ENCODE peak calls at places on chromosomes 2 and 18, in six cellular contexts. One of them, this sample, is unnamed.

GRCh38 chr2:145018502-145018901 is 498.6 kb upstream of the ZEB2 start:
- DNase-seq in A549: peak
- DNase-seq in ovary: no peak
- DNase-seq in esophagus muscularis mucosa: no peak
- DNase-seq in gastrocnemius medialis: no peak
- DNase-seq in thyroid gland: no peak
- DNase-seq in this sample: no peak

GRCh38 chr18:2083691-2084090 is 487.6 kb downstream of the METTL4 start:
- DNase-seq in A549: peak
- DNase-seq in gastrocnemius medialis: no peak
- DNase-seq in thyroid gland: no peak
- DNase-seq in esophagus muscularis mucosa: no peak
- DNase-seq in ovary: no peak
- DNase-seq in this sample: no peak

GRCh38 chr2:8566155-8566670 is 115.6 kb upstream of the ID2 start:
- DNase-seq in gastrocnemius medialis: peak
- DNase-seq in ovary: peak
- DNase-seq in esophagus muscularis mucosa: no peak
- DNase-seq in A549: no peak
- DNase-seq in thyroid gland: no peak
- DNase-seq in this sample: no peak

GRCh38 chr2:42567806-42568429 is 514 bp upstream of the MTA3 start:
- DNase-seq in A549: no peak
- DNase-seq in thyroid gland: peak
- DNase-seq in esophagus muscularis mucosa: no peak
- DNase-seq in gastrocnemius medialis: peak
- DNase-seq in ovary: peak
- DNase-seq in this sample: peak

GRCh38 chr2:197163755-197164753 is 146.5 kb downstream of the ANKRD44 start:
- DNase-seq in thyroid gland: no peak
- DNase-seq in gastrocnemius medialis: no peak
- DNase-seq in A549: no peak
- DNase-seq in esophagus muscularis mucosa: no peak
- DNase-seq in ovary: peak
- DNase-seq in this sample: no peak

GRCh38 chr2:47177042-47177565 is 22.0 kb upstream of the STPG4 start:
- DNase-seq in esophagus muscularis mucosa: no peak
- DNase-seq in thyroid gland: no peak
- DNase-seq in ovary: no peak
- DNase-seq in A549: no peak
- DNase-seq in gastrocnemius medialis: no peak
- DNase-seq in this sample: no peak

GRCh38 chr2:46258937-46259781 is 38.0 kb upstream of the EPAS1 start:
- DNase-seq in esophagus muscularis mucosa: peak
- DNase-seq in thyroid gland: no peak
- DNase-seq in ovary: no peak
- DNase-seq in gastrocnemius medialis: no peak
- DNase-seq in A549: no peak
- DNase-seq in this sample: no peak

GRCh38 chr2:227870710-227871374 is 589 bp upstream of the DAW1 start:
- DNase-seq in A549: peak
- DNase-seq in esophagus muscularis mucosa: no peak
- DNase-seq in gastrocnemius medialis: no peak
- DNase-seq in thyroid gland: no peak
- DNase-seq in ovary: no peak
- DNase-seq in this sample: no peak

GRCh38 chr18:8051388-8051787 is 484.3 kb downstream of the PTPRM start:
- DNase-seq in thyroid gland: no peak
- DNase-seq in gastrocnemius medialis: no peak
- DNase-seq in ovary: no peak
- DNase-seq in esophagus muscularis mucosa: no peak
- DNase-seq in A549: no peak
- DNase-seq in this sample: no peak

GRCh38 chr2:37196320-37197195 is at the start of gene CEBPZOS:
- DNase-seq in A549: peak
- DNase-seq in gastrocnemius medialis: peak
- DNase-seq in esophagus muscularis mucosa: peak
- DNase-seq in ovary: peak
- DNase-seq in thyroid gland: peak
- DNase-seq in this sample: peak

GRCh38 chr2:104853926-104854506 is at the start of gene POU3F3:
- DNase-seq in esophagus muscularis mucosa: peak
- DNase-seq in A549: peak
- DNase-seq in thyroid gland: no peak
- DNase-seq in ovary: peak
- DNase-seq in gastrocnemius medialis: peak
- DNase-seq in this sample: no peak

GRCh38 chr2:217899231-217900009 is 103.4 kb downstream of the TNS1 start:
- DNase-seq in gastrocnemius medialis: peak
- DNase-seq in thyroid gland: peak
- DNase-seq in A549: peak
- DNase-seq in esophagus muscularis mucosa: no peak
- DNase-seq in ovary: peak
- DNase-seq in this sample: peak
- TF ChIP-seq POLR2A in gastrocnemius medialis: peak
- TF ChIP-seq POLR2A in thyroid gland: no peak
- TF ChIP-seq POLR2A in A549: no peak
- TF ChIP-seq POLR2A in esophagus muscularis mucosa: no peak
- TF ChIP-seq POLR2A in ovary: peak
- TF ChIP-seq POLR2A in this sample: peak

GRCh38 chr2:173355132-173355865 is 627 bp downstream of the CDCA7 start:
- DNase-seq in esophagus muscularis mucosa: no peak
- DNase-seq in gastrocnemius medialis: peak
- DNase-seq in ovary: peak
- DNase-seq in thyroid gland: peak
- DNase-seq in A549: peak
- DNase-seq in this sample: peak
- TF ChIP-seq POLR2A in esophagus muscularis mucosa: no peak
- TF ChIP-seq POLR2A in gastrocnemius medialis: no peak
- TF ChIP-seq POLR2A in ovary: no peak
- TF ChIP-seq POLR2A in thyroid gland: no peak
- TF ChIP-seq POLR2A in A549: peak
- TF ChIP-seq POLR2A in this sample: no peak

GRCh38 chr2:209624192-209624938 is 147.3 kb upstream of the UNC80 start:
- DNase-seq in thyroid gland: no peak
- DNase-seq in ovary: no peak
- DNase-seq in esophagus muscularis mucosa: no peak
- DNase-seq in gastrocnemius medialis: no peak
- DNase-seq in A549: no peak
- DNase-seq in this sample: no peak

GRCh38 chr2:209633911-209634310 is 137.7 kb upstream of the UNC80 start:
- DNase-seq in esophagus muscularis mucosa: no peak
- DNase-seq in gastrocnemius medialis: no peak
- DNase-seq in A549: no peak
- DNase-seq in ovary: no peak
- DNase-seq in thyroid gland: no peak
- DNase-seq in this sample: no peak

DNA sequence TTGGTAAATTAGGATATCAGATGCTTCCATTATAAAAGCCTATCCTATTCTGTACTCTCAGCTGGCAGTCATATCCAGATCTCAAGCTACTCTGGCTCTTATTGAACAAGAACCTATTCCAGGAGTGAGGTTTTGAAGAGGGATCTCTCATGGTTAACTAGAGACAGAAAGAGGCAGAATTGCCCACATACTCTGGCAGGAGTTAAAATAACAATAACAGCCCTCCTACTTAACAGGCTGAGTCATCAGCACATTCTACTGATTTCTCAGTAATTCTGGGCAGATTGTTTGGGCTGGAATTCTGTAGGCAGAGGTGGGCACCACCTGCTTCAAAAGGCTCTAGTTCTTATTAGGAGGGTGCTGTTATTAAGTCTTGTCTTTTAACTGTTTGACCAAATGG is 142.0 kb upstream of the UNC80 start:
- DNase-seq in gastrocnemius medialis: no peak
- DNase-seq in ovary: no peak
- DNase-seq in A549: no peak
- DNase-seq in thyroid gland: peak
- DNase-seq in esophagus muscularis mucosa: no peak
- DNase-seq in this sample: no peak
- TF ChIP-seq POLR2A in gastrocnemius medialis: no peak
- TF ChIP-seq POLR2A in ovary: no peak
- TF ChIP-seq POLR2A in A549: no peak
- TF ChIP-seq POLR2A in thyroid gland: no peak
- TF ChIP-seq POLR2A in esophagus muscularis mucosa: no peak
- TF ChIP-seq POLR2A in this sample: no peak

GRCh38 chr2:32064021-32064678 is 794 bp downstream of the SPAST start:
- DNase-seq in ovary: no peak
- DNase-seq in gastrocnemius medialis: peak
- DNase-seq in thyroid gland: no peak
- DNase-seq in A549: peak
- DNase-seq in esophagus muscularis mucosa: no peak
- DNase-seq in this sample: no peak
- TF ChIP-seq POLR2A in ovary: no peak
- TF ChIP-seq POLR2A in gastrocnemius medialis: no peak
- TF ChIP-seq POLR2A in thyroid gland: no peak
- TF ChIP-seq POLR2A in A549: no peak
- TF ChIP-seq POLR2A in esophagus muscularis mucosa: no peak
- TF ChIP-seq POLR2A in this sample: peak

DNA sequence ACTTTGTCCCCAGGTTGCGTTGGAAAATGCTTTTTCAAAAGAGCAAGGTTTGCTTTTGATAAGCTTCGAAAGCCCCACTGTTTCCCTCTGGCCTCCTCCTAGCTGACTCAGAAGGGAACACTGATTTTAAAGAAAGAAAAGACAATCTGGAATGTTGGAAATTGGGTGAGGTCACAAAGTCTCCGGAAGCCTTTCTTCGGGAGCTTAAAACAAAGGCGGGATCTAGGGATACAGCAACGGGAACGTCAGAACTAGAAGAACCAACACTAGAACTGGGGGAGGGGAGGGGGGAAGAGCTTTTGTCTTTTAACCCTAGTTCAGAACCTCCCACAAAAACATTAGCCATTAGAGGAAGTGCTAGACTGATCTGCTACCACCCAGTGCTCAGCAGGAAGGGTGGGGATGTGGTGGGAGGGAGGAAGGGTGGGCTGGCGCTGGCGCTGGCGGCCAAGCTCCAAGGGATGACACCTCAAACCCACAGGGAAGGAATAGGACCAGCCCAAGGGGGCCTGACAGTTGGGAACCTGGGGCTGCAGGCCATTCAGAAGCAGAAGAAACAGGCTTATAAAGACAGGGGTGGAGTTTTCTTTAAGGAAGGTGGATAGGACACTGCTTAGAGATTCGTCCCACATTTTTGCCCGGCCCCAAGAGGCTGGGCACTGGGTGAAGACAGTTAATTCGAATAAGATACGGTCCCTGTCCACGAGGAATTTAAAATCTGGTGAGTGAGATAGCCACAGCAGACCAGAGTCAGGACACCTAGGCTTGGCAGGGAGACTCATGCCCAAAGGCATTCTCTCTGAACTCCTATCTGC is 1.7 kb downstream of the TMSB10 start:
- DNase-seq in esophagus muscularis mucosa: peak
- DNase-seq in ovary: peak
- DNase-seq in gastrocnemius medialis: peak
- DNase-seq in thyroid gland: peak
- DNase-seq in A549: peak
- DNase-seq in this sample: no peak
- TF ChIP-seq POLR2A in esophagus muscularis mucosa: no peak
- TF ChIP-seq POLR2A in ovary: no peak
- TF ChIP-seq POLR2A in gastrocnemius medialis: peak
- TF ChIP-seq POLR2A in thyroid gland: no peak
- TF ChIP-seq POLR2A in A549: peak
- TF ChIP-seq POLR2A in this sample: peak

GRCh38 chr2:35294636-35295263 is 1060.8 kb upstream of the CRIM1 start:
- DNase-seq in esophagus muscularis mucosa: no peak
- DNase-seq in ovary: no peak
- DNase-seq in thyroid gland: no peak
- DNase-seq in A549: peak
- DNase-seq in gastrocnemius medialis: no peak
- DNase-seq in this sample: no peak

GRCh38 chr2:35293261-35293660 is 1062.3 kb upstream of the CRIM1 start:
- DNase-seq in thyroid gland: no peak
- DNase-seq in ovary: no peak
- DNase-seq in A549: no peak
- DNase-seq in esophagus muscularis mucosa: no peak
- DNase-seq in gastrocnemius medialis: no peak
- DNase-seq in this sample: no peak

GRCh38 chr2:35298493-35298892 is 1057.1 kb upstream of the CRIM1 start:
- DNase-seq in ovary: no peak
- DNase-seq in gastrocnemius medialis: no peak
- DNase-seq in A549: peak
- DNase-seq in esophagus muscularis mucosa: no peak
- DNase-seq in thyroid gland: peak
- DNase-seq in this sample: peak

GRCh38 chr2:35301349-35301748 is 1054.2 kb upstream of the CRIM1 start:
- DNase-seq in esophagus muscularis mucosa: no peak
- DNase-seq in A549: no peak
- DNase-seq in thyroid gland: no peak
- DNase-seq in gastrocnemius medialis: no peak
- DNase-seq in ovary: no peak
- DNase-seq in this sample: no peak

GRCh38 chr2:35297403-35297802 is 1058.2 kb upstream of the CRIM1 start:
- DNase-seq in esophagus muscularis mucosa: no peak
- DNase-seq in thyroid gland: no peak
- DNase-seq in A549: no peak
- DNase-seq in gastrocnemius medialis: no peak
- DNase-seq in ovary: no peak
- DNase-seq in this sample: no peak
- TF ChIP-seq POLR2A in esophagus muscularis mucosa: no peak
- TF ChIP-seq POLR2A in thyroid gland: no peak
- TF ChIP-seq POLR2A in A549: no peak
- TF ChIP-seq POLR2A in gastrocnemius medialis: no peak
- TF ChIP-seq POLR2A in ovary: no peak
- TF ChIP-seq POLR2A in this sample: no peak

DNA sequence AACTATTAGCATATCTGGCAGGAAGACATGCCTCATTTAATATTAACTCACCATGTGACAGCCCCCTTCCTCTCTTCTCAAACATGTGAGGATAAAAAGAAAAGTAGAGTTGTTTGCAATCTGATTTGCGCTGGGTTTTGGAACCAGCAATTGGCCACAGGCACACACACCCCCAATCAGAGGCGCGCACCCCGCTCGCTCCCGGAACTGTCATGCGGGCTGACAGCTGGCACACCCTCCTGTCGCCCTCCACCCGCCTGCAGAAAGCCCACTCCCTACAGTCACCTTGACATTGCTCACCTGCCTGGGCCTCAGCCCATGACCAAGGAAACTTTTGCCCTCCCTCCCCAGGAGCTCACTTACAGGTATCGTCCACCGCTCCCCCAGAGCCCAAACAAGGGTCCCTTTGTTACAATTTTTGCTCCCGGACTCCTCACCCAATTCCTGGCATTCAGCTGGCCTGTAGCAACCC is 1.1 kb downstream of the COBLL1 start:
- DNase-seq in A549: no peak
- DNase-seq in thyroid gland: peak
- DNase-seq in ovary: peak
- DNase-seq in esophagus muscularis mucosa: no peak
- DNase-seq in gastrocnemius medialis: no peak
- DNase-seq in this sample: peak
- TF ChIP-seq POLR2A in A549: no peak
- TF ChIP-seq POLR2A in thyroid gland: no peak
- TF ChIP-seq POLR2A in ovary: no peak
- TF ChIP-seq POLR2A in esophagus muscularis mucosa: no peak
- TF ChIP-seq POLR2A in gastrocnemius medialis: no peak
- TF ChIP-seq POLR2A in this sample: no peak

GRCh38 chr2:111662771-111663470 is 221.1 kb downstream of the ANAPC1 start:
- DNase-seq in gastrocnemius medialis: no peak
- DNase-seq in thyroid gland: no peak
- DNase-seq in esophagus muscularis mucosa: peak
- DNase-seq in ovary: no peak
- DNase-seq in A549: no peak
- DNase-seq in this sample: no peak
- TF ChIP-seq POLR2A in gastrocnemius medialis: no peak
- TF ChIP-seq POLR2A in thyroid gland: no peak
- TF ChIP-seq POLR2A in esophagus muscularis mucosa: no peak
- TF ChIP-seq POLR2A in ovary: no peak
- TF ChIP-seq POLR2A in A549: no peak
- TF ChIP-seq POLR2A in this sample: no peak